ENCODE peak calls at places on chromosomes 5 and 9, in eight cellular contexts. A, M, W, T, H, E, I and S are unnamed samples.

GRCh38 chr5:73373814-73374510 is 74.6 kb downstream of the FOXD1 start:
- DNase-seq in A (no peak), M (no peak), W (no peak), T (no peak), H (no peak), E (no peak), I (no peak), S (no peak)

GRCh38 chr5:83385812-83386211 is 85.7 kb upstream of the VCAN start:
- DNase-seq in A (no peak), M (no peak), W (no peak), T (no peak), H (no peak), E (no peak), I (no peak), S (no peak)

GRCh38 chr5:124957063-124957462 is 210.6 kb upstream of the ZNF608 start:
- DNase-seq in A (no peak), M (no peak), W (no peak), T (no peak), H (no peak), E (no peak), I (no peak), S (peak; percentile 65)

GRCh38 chr9:106929471-106930198 is 66.7 kb downstream of the ZNF462 start:
- DNase-seq in A (no peak), M (no peak), W (no peak), T (no peak), H (no peak), E (no peak), I (peak; percentile 66), S (no peak)

GRCh38 chr5:59789894-59790293 is 103.6 kb downstream of the PDE4D start:
- DNase-seq in A (no peak), M (no peak), W (no peak), T (no peak), H (no peak), E (no peak), I (no peak), S (no peak)

GRCh38 chr5:66993448-66993847 is 203.2 kb downstream of the CD180 start:
- DNase-seq in A (no peak), M (no peak), W (no peak), T (no peak), H (no peak), E (no peak), I (no peak), S (no peak)

GRCh38 chr9:131438190-131438589 is 44.3 kb downstream of the PRRC2B start:
- DNase-seq in A (no peak), M (no peak), W (no peak), T (no peak), H (no peak), E (no peak), I (no peak), S (no peak)

GRCh38 chr5:150438873-150439546 is 10.5 kb downstream of the RPS14 start:
- DNase-seq in A (peak; percentile 27), M (peak; percentile 51), W (no peak), T (peak; percentile 51), H (no peak), E (no peak), I (no peak), S (no peak)

GRCh38 chr9:23769307-23769935 is 56.6 kb downstream of the ELAVL2 start:
- DNase-seq in A (no peak), M (peak; percentile 87), W (no peak), T (no peak), H (no peak), E (no peak), I (no peak), S (peak; percentile 99)

GRCh38 chr9:136625101-136626065 is 37.3 kb upstream of the EGFL7 start:
- DNase-seq in A (peak; percentile 27), M (peak; percentile 88), W (no peak), T (peak; percentile 69), H (no peak), E (no peak), I (peak; percentile 92), S (peak; percentile 58)

GRCh38 chr9:69260161-69260560 is 64.9 kb upstream of the ENTREP1 start:
- DNase-seq in A (no peak), M (no peak), W (no peak), T (no peak), H (no peak), E (no peak), I (no peak), S (no peak)

GRCh38 chr9:7234144-7234543 is 476.4 kb downstream of the KDM4C start:
- DNase-seq in A (peak; percentile 33), M (no peak), W (no peak), T (peak; percentile 52), H (no peak), E (no peak), I (no peak), S (peak; percentile 35)

GRCh38 chr5:114362977-114363721 is 1.3 kb downstream of the KCNN2 start:
- DNase-seq in A (no peak), M (no peak), W (no peak), T (no peak), H (no peak), E (no peak), I (no peak), S (peak; percentile 9)

GRCh38 chr5:74316064-74316586 is 324.4 kb downstream of the ENC1 start:
- DNase-seq in A (no peak), M (peak; percentile 97), W (no peak), T (peak; percentile 15), H (no peak), E (no peak), I (no peak), S (peak; percentile 99)

GRCh38 chr9:91643474-91644102 is 220.0 kb upstream of the NFIL3 start:
- DNase-seq in A (no peak), M (no peak), W (no peak), T (no peak), H (no peak), E (no peak), I (no peak), S (no peak)

GRCh38 chr9:121326130-121326838 is 43.8 kb downstream of the STOM start:
- DNase-seq in A (no peak), M (no peak), W (no peak), T (no peak), H (no peak), E (no peak), I (peak; percentile 94), S (peak; percentile 23)

GRCh38 chr5:56669534-56670483 is 145.5 kb upstream of the MAP3K1 start:
- DNase-seq in A (peak; percentile 74), M (no peak), W (no peak), T (peak; percentile 48), H (no peak), E (peak; percentile 32), I (peak; percentile 66), S (peak; percentile 19)

GRCh38 chr5:32790411-32790951 is 79.4 kb downstream of the NPR3 start:
- DNase-seq in A (no peak), M (no peak), W (no peak), T (no peak), H (no peak), E (no peak), I (no peak), S (peak; percentile 12)

GRCh38 chr5:81006955-81007636 is 46.9 kb downstream of the RASGRF2 start:
- DNase-seq in A (no peak), M (no peak), W (peak; percentile 38), T (no peak), H (peak; percentile 25), E (peak; percentile 53), I (no peak), S (no peak)

GRCh38 chr9:27523141-27523540 is 949 bp upstream of the IFNK start:
- DNase-seq in A (no peak), M (no peak), W (no peak), T (no peak), H (no peak), E (no peak), I (no peak), S (no peak)

GRCh38 chr9:106333487-106333886 is 529.5 kb upstream of the ZNF462 start:
- DNase-seq in A (no peak), M (peak; percentile 21), W (no peak), T (no peak), H (no peak), E (no peak), I (no peak), S (peak; percentile 3)

GRCh38 chr5:130136300-130136699 is 232.0 kb downstream of the CHSY3 start:
- DNase-seq in A (no peak), M (no peak), W (no peak), T (no peak), H (no peak), E (no peak), I (no peak), S (no peak)

GRCh38 chr5:19261879-19262278 is 726.1 kb downstream of the CDH18 start:
- DNase-seq in A (no peak), M (no peak), W (no peak), T (no peak), H (no peak), E (no peak), I (no peak), S (no peak)

GRCh38 chr5:74392698-74393431 is 247.7 kb downstream of the ENC1 start:
- DNase-seq in A (no peak), M (no peak), W (no peak), T (no peak), H (no peak), E (no peak), I (no peak), S (peak; percentile 70)

GRCh38 chr5:121399879-121400278 is 451.8 kb upstream of the FTMT start:
- DNase-seq in A (no peak), M (no peak), W (no peak), T (no peak), H (no peak), E (no peak), I (no peak), S (no peak)

GRCh38 chr5:32842798-32843531 is 131.8 kb downstream of the NPR3 start:
- DNase-seq in A (peak; percentile 27), M (peak; percentile 14), W (no peak), T (no peak), H (no peak), E (peak; percentile 21), I (no peak), S (peak; percentile 25)